ENCODE peak calls at places on chromosomes 2 and 18, in five cellular contexts. O is fibroblast of mammary gland, W is progenitor cell of endocrine pancreas, V is right atrium auricular region, N is HFFc6. A is an unnamed sample.
A peak's percentile ranks its signal among the peaks of the same experiment; 100 is the strongest.

GRCh38 chr18:48842259-48843061 is 108.3 kb downstream of the SMAD7 start:
- DNase-seq in O (no peak), W (no peak), V (no peak), N (no peak), A (no peak)

GRCh38 chr18:11985532-11985931 is 4.2 kb downstream of the IMPA2 start:
- DNase-seq in O (no peak), W (no peak), V (no peak), N (no peak), A (no peak)

GRCh38 chr2:100071350-100072043 is 70.9 kb downstream of the AFF3 start:
- DNase-seq in O (no peak), W (no peak), V (no peak), N (no peak), A (no peak)

GRCh38 chr2:103792039-103792438 is 1030.2 kb downstream of the TMEM182 start:
- DNase-seq in O (no peak), W (no peak), V (no peak), N (no peak), A (no peak)

GRCh38 chr18:50009772-50010171 is 185.2 kb downstream of the MYO5B start:
- DNase-seq in O (peak; percentile 31), W (peak; percentile 16), V (no peak), N (peak; percentile 23), A (peak; percentile 18)

GRCh38 chr2:54859416-54859815 is 136.0 kb downstream of the EML6 start:
- DNase-seq in O (no peak), W (no peak), V (no peak), N (no peak), A (no peak)

GRCh38 chr2:127052068-127052770 is 54.7 kb downstream of the BIN1 start:
- DNase-seq in O (no peak), W (no peak), V (no peak), N (no peak), A (no peak)

GRCh38 chr2:105610444-105611327 is 134.0 kb upstream of the NCK2 start:
- DNase-seq in O (no peak), W (no peak), V (no peak), N (no peak), A (no peak)

GRCh38 chr2:19504400-19505198 is 146.2 kb upstream of the OSR1 start:
- DNase-seq in O (no peak), W (no peak), V (no peak), N (no peak), A (no peak)

GRCh38 chr2:172244419-172245130 is 141.9 kb upstream of the DLX2 start:
- DNase-seq in O (no peak), W (no peak), V (no peak), N (peak; percentile 48), A (no peak)

GRCh38 chr18:52481116-52481515 is 141.1 kb downstream of the DCC start:
- DNase-seq in O (no peak), W (no peak), V (no peak), N (no peak), A (no peak)

GRCh38 chr2:201890447-201890846 is 84.1 kb downstream of the CDK15 start:
- DNase-seq in O (peak; percentile 74), W (no peak), V (no peak), N (peak; percentile 39), A (peak; percentile 66)

GRCh38 chr18:10497350-10497749 is 28.5 kb upstream of the NAPG start:
- DNase-seq in O (peak; percentile 22), W (no peak), V (no peak), N (no peak), A (peak; percentile 28)

GRCh38 chr2:162018530-162018929 is 55.5 kb downstream of the DPP4 start:
- DNase-seq in O (no peak), W (no peak), V (no peak), N (no peak), A (no peak)

GRCh38 chr2:67670704-67671300 is 273.7 kb downstream of the ETAA1 start:
- DNase-seq in O (no peak), W (no peak), V (no peak), N (no peak), A (no peak)

GRCh38 chr2:106062627-106063026 is 131.5 kb downstream of the UXS1 start:
- DNase-seq in O (peak; percentile 41), W (no peak), V (peak; percentile 67), N (no peak), A (no peak)

GRCh38 chr18:80147418-80148315 is 38.6 kb downstream of the ADNP2 start:
- DNase-seq in O (peak; percentile 71), W (no peak), V (peak; percentile 86), N (peak; percentile 88), A (peak; percentile 48)

DNA sequence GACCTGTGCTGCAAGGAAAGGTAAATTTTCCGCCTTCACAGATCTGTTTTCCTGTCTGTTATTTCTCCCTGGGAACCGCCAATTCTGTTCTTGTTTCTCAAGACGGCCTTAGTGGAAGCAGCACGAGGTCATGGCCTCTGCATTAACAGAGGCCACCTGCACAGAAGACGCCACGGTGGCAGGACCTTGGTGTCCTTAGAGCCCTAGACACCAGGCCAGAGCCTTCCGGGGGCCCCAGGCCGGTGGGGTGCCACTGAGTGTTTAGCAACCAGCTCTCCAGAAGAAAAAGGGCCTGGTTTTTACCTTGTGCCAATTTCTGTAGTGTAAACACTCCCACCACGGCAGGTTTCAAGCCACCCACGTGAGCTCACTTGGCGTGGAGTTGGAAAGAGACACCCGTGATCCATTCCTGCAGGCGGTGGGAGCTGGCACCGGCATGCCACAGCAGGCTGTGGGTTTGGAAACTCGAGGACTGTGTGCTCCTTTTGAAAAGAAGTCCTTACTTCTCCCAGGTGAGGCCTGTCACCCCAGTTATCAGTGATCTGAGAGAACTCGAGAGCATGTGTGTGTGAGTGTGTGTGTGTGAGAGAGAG is 103.9 kb upstream of the HDAC4 start:
- DNase-seq in O (no peak), W (no peak), V (no peak), N (no peak), A (no peak)
- TF ChIP-seq CTCF in O (no peak), W (no peak), V (no peak), N (no peak), A (no peak)

GRCh38 chr2:183069174-183069573 is 9.4 kb upstream of the DUSP19 start:
- DNase-seq in O (no peak), W (no peak), V (no peak), N (no peak), A (no peak)

GRCh38 chr2:183063083-183063482 is 15.5 kb upstream of the DUSP19 start:
- DNase-seq in O (peak; percentile 80), W (no peak), V (no peak), N (peak; percentile 85), A (peak; percentile 52)

GRCh38 chr2:183072177-183072576 is 6.4 kb upstream of the DUSP19 start:
- DNase-seq in O (no peak), W (no peak), V (no peak), N (no peak), A (no peak)

GRCh38 chr2:183070942-183071844 is 7.4 kb upstream of the DUSP19 start:
- DNase-seq in O (peak; percentile 43), W (peak; percentile 60), V (no peak), N (peak; percentile 33), A (no peak)

DNA sequence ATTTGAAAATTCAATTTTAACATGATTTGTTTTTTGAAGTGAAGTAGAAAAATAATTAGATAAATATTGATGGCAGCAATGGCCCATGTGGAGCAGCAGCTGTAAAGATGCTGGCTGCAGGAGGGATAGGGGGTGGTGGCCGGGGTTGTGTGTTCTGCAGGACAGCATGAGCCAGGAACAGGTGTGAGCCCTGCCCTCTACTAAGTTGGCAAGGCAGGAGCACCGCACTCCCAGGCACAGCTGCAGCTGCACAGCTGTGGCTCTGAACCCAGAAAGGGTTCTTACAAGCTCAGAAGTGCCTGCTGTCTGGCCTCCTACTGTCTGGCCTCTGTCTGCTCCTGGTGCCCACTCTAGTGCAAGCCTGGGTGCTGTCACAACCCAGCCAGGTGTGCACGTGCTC is 10.0 kb upstream of the DUSP19 start:
- DNase-seq in O (no peak), W (no peak), V (no peak), N (no peak), A (no peak)
- TF ChIP-seq CTCF in O (no peak), W (no peak), V (no peak), N (no peak), A (no peak)

GRCh38 chr2:112481050-112481527 is 867 bp upstream of the TTL start:
- DNase-seq in O (peak; percentile 74), W (peak; percentile 68), V (peak; percentile 83), N (peak; percentile 83), A (peak; percentile 53)
- TF ChIP-seq CTCF in O (peak; percentile 74), W (peak; percentile 74), V (peak; percentile 51), N (peak; percentile 80), A (peak; percentile 91)

GRCh38 chr2:158477202-158477601 is 20.4 kb downstream of the PKP4 start:
- DNase-seq in O (no peak), W (no peak), V (no peak), N (no peak), A (no peak)

GRCh38 chr2:158478237-158478636 is 21.5 kb downstream of the PKP4 start:
- DNase-seq in O (no peak), W (no peak), V (no peak), N (no peak), A (no peak)

GRCh38 chr2:158473719-158474392 is 17.1 kb downstream of the PKP4 start:
- DNase-seq in O (no peak), W (no peak), V (no peak), N (no peak), A (no peak)
- TF ChIP-seq CTCF in O (no peak), W (peak; percentile 43), V (no peak), N (no peak), A (no peak)